ENCODE peak calls at places on chromosome 19, in six cellular contexts. K is AG09319; X is nucleus accumbens; V is anterior cingulate cortex; I is activated T-cell treated with anti-CD3 and anti-CD28 coated beads, Interleukin-2, amount 50 U/mL, for 72 hours; T is putamen. U is an unnamed sample.

GRCh38 chr19:18340237-18340989 is at the start of gene PGPEP1:
- DNase-seq in X (peak), I (peak), V (peak), T (peak), K (no peak), U (peak)

GRCh38 chr19:48660854-48661731 is 11.7 kb downstream of the NTN5 start:
- DNase-seq in I (peak), K (peak), V (peak), T (peak), X (peak), U (peak)

GRCh38 chr19:53947624-53948023 is 15.1 kb upstream of the CACNG8 start:
- DNase-seq in K (no peak), T (no peak), X (no peak), I (no peak), V (no peak), U (no peak)

GRCh38 chr19:8441725-8442544 is 2.8 kb upstream of the HNRNPM start:
- DNase-seq in K (no peak), X (no peak), V (no peak), I (no peak), T (no peak), U (no peak)

GRCh38 chr19:33797821-33798633 is 1.4 kb downstream of the KCTD15 start:
- DNase-seq in T (no peak), K (no peak), I (no peak), V (no peak), X (no peak), U (peak)

GRCh38 chr19:30448386-30449130 is 76.4 kb downstream of the ZNF536 start:
- DNase-seq in V (no peak), I (no peak), T (no peak), X (no peak), K (no peak), U (peak)

GRCh38 chr19:50311723-50312635 is 17.2 kb downstream of the KCNC3 start:
- DNase-seq in K (no peak), I (no peak), T (no peak), V (no peak), X (no peak), U (no peak)

GRCh38 chr19:12913011-12913561 is 6.0 kb downstream of the SYCE2 start:
- DNase-seq in I (no peak), X (peak), V (peak), T (peak), K (no peak), U (peak)

GRCh38 chr19:2038284-2039081 is 12.6 kb downstream of the MKNK2 start:
- DNase-seq in V (no peak), K (no peak), I (no peak), X (no peak), T (no peak), U (no peak)

GRCh38 chr19:40510526-40511115 is 43.8 kb downstream of the SPTBN4 start:
- DNase-seq in T (no peak), I (no peak), K (no peak), V (no peak), X (no peak), U (no peak)

GRCh38 chr19:34337747-34338146 is 27.2 kb upstream of the GPI start:
- DNase-seq in X (no peak), T (no peak), I (no peak), K (no peak), V (no peak), U (no peak)

GRCh38 chr19:47032171-47032811 is 12.7 kb downstream of the NPAS1 start:
- DNase-seq in K (no peak), X (no peak), V (no peak), T (no peak), I (peak), U (no peak)

GRCh38 chr19:16429066-16429758 is 42.6 kb downstream of the EPS15L1 start:
- DNase-seq in I (no peak), T (no peak), K (no peak), V (no peak), X (no peak), U (peak)

GRCh38 chr19:52138614-52139290 is 986 bp downstream of the ZNF616 start:
- DNase-seq in V (no peak), I (peak), K (no peak), T (peak), X (no peak), U (peak)

GRCh38 chr19:45739498-45740439 is 6.5 kb downstream of the MEIOSIN start:
- DNase-seq in I (no peak), T (no peak), V (no peak), X (no peak), K (no peak), U (no peak)

GRCh38 chr19:40523322-40524047 is 53.2 kb upstream of the SHKBP1 start:
- DNase-seq in X (no peak), K (no peak), V (no peak), T (peak), I (peak), U (no peak)

GRCh38 chr19:34686455-34686854 is 9.0 kb downstream of the ZNF302 start:
- DNase-seq in T (no peak), K (no peak), V (no peak), X (no peak), I (no peak), U (no peak)

GRCh38 chr19:918481-919156 is 1.5 kb downstream of the KISS1R start:
- DNase-seq in X (no peak), I (peak), T (no peak), K (no peak), V (no peak), U (no peak)

GRCh38 chr19:43526884-43527859 is at the start of gene ETHE1:
- DNase-seq in T (peak), K (no peak), V (peak), I (peak), X (peak), U (peak)

GRCh38 chr19:3785464-3785937 is 680 bp downstream of the MATK start:
- DNase-seq in V (no peak), T (no peak), I (no peak), K (no peak), X (no peak), U (no peak)